ENCODE peak calls at places on chromosomes 12 and 14, in ten cellular contexts. C, U, L, R, Q, O, W, A, T and F are unnamed samples.

GRCh38 chr12:49959570-49960473 is 1.9 kb upstream of the AQP5 start:
- DNase-seq in C (no peak), U (no peak), L (peak; percentile 80), R (no peak), Q (no peak), O (peak; percentile 83), W (no peak), A (no peak), T (peak; percentile 83), F (no peak)

GRCh38 chr12:45729233-45730115 is at the start of gene ARID2:
- DNase-seq in C (peak; percentile 78), U (peak; percentile 74), L (no peak), R (peak; percentile 61), Q (peak; percentile 59), O (peak; percentile 60), W (peak; percentile 82), A (no peak), T (peak; percentile 70), F (no peak)

GRCh38 chr12:96210376-96211055 is 16.3 kb downstream of the ELK3 start:
- DNase-seq in C (no peak), U (no peak), L (no peak), R (no peak), Q (no peak), O (no peak), W (no peak), A (no peak), T (peak; percentile 36), F (no peak)

GRCh38 chr14:92951912-92952471 is 29.0 kb downstream of the CHGA start:
- DNase-seq in C (peak; percentile 79), U (peak; percentile 84), L (no peak), R (peak; percentile 68), Q (peak; percentile 60), O (peak; percentile 65), W (peak; percentile 41), A (peak; percentile 46), T (peak; percentile 71), F (peak; percentile 29)

GRCh38 chr14:22994762-22995275 is 12.5 kb upstream of the AJUBA start:
- DNase-seq in C (no peak), U (no peak), L (no peak), R (no peak), Q (peak; percentile 67), O (no peak), W (no peak), A (no peak), T (peak; percentile 66), F (no peak)

GRCh38 chr12:51976376-51977160 is 25.1 kb downstream of the ACVR1B start:
- DNase-seq in C (no peak), U (no peak), L (no peak), R (no peak), Q (peak; percentile 89), O (no peak), W (no peak), A (no peak), T (peak; percentile 97), F (no peak)

GRCh38 chr12:108129017-108129812 is at the start of gene WSCD2:
- DNase-seq in C (peak; percentile 63), U (peak; percentile 21), L (no peak), R (no peak), Q (no peak), O (peak; percentile 8), W (peak; percentile 42), A (no peak), T (peak; percentile 3), F (no peak)

GRCh38 chr12:41365653-41366131 is 177.6 kb downstream of the PDZRN4 start:
- DNase-seq in C (no peak), U (no peak), L (no peak), R (no peak), Q (no peak), O (no peak), W (no peak), A (no peak), T (no peak), F (no peak)

GRCh38 chr12:104490221-104490620 is 33.5 kb downstream of the CHST11 start:
- DNase-seq in C (no peak), U (no peak), L (no peak), R (no peak), Q (no peak), O (no peak), W (no peak), A (no peak), T (no peak), F (no peak)

GRCh38 chr14:90383731-90384542 is 12.9 kb upstream of the CALM1 start:
- DNase-seq in C (peak; percentile 72), U (peak; percentile 65), L (no peak), R (peak; percentile 44), Q (peak; percentile 45), O (peak; percentile 11), W (peak; percentile 35), A (no peak), T (peak; percentile 54), F (no peak)

GRCh38 chr14:101234588-101234937 is 326.7 kb upstream of the DIO3 start:
- DNase-seq in C (no peak), U (no peak), L (no peak), R (no peak), Q (no peak), O (no peak), W (no peak), A (no peak), T (no peak), F (no peak)
- H3K4me3 ChIP-seq in C (no peak overlapping the region), U (no peak overlapping the region), L (no peak overlapping the region), R (no peak overlapping the region), Q (no peak overlapping the region), O (no peak overlapping the region), W (no peak overlapping the region), A (no peak overlapping the region), T (no peak overlapping the region), F (no peak overlapping the region)

DNA sequence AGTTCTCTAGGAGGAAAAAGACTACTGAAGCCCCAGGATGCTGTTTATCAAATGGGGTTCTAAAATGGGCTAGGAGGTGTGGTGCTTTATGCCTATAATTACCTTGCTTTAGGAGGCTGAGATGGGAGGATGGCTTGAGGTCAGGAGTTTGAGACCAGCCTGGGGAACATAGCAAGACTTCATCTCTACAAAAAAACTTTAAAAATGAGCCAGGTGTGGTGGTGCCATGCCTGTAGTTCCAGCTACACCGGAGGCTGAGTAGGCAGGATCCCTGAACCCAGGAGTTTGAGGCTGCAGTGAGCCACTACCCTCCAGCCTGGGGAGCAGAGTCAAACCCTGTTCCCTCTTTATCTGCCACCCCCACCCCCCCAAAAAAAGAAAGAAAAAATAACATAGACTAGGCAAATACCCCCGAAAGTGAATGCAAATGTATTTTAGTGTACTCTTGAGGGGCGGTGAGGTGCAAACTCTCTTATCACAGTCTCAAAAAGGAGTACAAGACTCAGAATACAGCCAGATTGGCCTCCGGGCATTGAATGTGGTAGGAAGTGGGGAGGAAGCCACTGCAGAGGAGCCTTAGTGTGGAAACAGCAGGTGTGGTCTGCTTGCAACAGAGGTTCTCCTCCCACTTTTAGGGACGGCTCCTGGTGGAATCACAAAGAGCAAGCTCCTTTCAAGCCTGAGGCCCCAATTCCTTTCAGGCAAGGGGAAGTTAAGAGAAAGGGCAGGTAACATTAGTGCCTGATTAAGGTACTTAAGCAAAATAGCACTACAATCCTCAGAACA is 23.5 kb upstream of the SLC2A3 start:
- DNase-seq in C (no peak), U (peak; percentile 41), L (no peak), R (peak; percentile 39), Q (peak; percentile 16), O (peak; percentile 81), W (peak; percentile 77), A (no peak), T (peak; percentile 47), F (peak; percentile 64)
- H3K4me3 ChIP-seq in C (peak overlapping the region; percentile 64), U (no peak overlapping the region), L (no peak overlapping the region), R (peak overlapping the region; percentile 54), Q (no peak overlapping the region), O (peak overlapping the region; percentile 63), W (peak overlapping the region; percentile 65), A (no peak overlapping the region), T (no peak overlapping the region), F (peak overlapping the region; percentile 84)

GRCh38 chr14:36522347-36522971 is 2.4 kb upstream of the NKX2-1 start:
- DNase-seq in C (no peak), U (no peak), L (no peak), R (no peak), Q (no peak), O (no peak), W (no peak), A (no peak), T (no peak), F (no peak)

GRCh38 chr14:36522972-36523685 is 3.1 kb upstream of the NKX2-1 start:
- DNase-seq in C (no peak), U (no peak), L (no peak), R (no peak), Q (no peak), O (no peak), W (no peak), A (no peak), T (no peak), F (no peak)

GRCh38 chr14:36520601-36521525 is 831 bp upstream of the NKX2-1 start:
- DNase-seq in C (no peak), U (peak; percentile 30), L (peak; percentile 2), R (no peak), Q (peak; percentile 20), O (peak; percentile 52), W (no peak), A (no peak), T (peak; percentile 6), F (no peak)

GRCh38 chr14:36519431-36520321 is at the start of gene NKX2-1:
- DNase-seq in C (no peak), U (no peak), L (no peak), R (no peak), Q (no peak), O (no peak), W (no peak), A (no peak), T (no peak), F (no peak)

DNA sequence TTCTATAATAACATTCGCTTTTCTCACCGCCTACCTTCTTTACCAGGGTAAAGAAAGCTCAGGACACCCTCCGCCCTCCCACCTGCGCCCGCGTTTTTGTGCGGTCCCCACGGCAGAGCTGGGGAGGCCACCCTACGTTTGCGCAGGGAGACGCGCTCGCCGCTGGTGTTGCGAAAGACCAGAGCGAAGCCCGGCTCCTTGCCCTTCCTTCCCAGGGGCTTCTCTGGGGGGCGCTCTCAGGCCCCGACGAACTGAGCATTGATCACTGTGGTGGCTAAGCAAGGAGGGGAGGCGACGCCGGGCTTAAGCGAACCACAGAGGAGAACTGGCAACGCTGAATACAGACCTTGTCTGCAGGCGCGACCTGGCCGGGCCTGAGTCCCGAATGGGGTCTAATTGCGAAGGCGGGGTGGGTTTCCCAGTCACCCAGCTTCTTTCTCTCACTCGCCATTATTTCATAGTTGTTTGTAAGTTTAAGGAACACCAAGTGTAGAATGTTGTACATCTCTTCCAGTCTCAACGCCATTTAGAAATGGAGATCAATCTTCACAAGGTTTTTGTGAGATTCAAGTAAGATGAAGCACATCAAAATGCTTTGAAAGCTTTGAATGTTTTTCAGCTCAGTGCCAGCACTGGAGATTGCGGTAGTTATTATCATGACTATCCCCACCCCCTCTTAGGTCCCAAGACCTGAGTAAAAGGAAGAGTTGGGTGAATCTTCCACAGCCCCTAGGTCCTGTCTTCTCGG is 1.7 kb upstream of the NKX2-1 start:
- DNase-seq in C (no peak), U (no peak), L (no peak), R (no peak), Q (no peak), O (no peak), W (no peak), A (no peak), T (no peak), F (no peak)
- H3K4me3 ChIP-seq in C (no peak overlapping the region), U (no peak overlapping the region), L (no peak overlapping the region), R (no peak overlapping the region), Q (no peak overlapping the region), O (no peak overlapping the region), W (no peak overlapping the region), A (no peak overlapping the region), T (no peak overlapping the region), F (no peak overlapping the region)

DNA sequence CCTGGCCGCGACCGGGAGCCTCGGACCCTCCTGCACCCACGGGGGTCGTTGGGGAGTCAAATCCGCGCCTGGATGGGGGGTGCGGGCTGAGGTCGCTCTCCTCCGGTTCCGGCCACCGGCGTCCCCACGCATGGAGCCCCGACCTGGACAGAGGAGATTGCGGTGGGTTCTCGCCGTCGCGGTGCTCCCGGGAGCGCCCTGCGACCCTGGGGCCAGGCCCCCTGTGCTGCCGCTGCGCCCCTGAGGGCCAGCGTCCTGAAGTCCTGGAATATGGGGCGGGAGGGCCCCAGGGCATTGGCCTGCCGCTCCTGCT is 345 bp downstream of the ASPG start:
- DNase-seq in C (no peak), U (no peak), L (no peak), R (no peak), Q (no peak), O (no peak), W (no peak), A (no peak), T (no peak), F (no peak)
- H3K4me3 ChIP-seq in C (peak overlapping the region; percentile 39), U (no peak overlapping the region), L (no peak overlapping the region), R (no peak overlapping the region), Q (no peak overlapping the region), O (no peak overlapping the region), W (no peak overlapping the region), A (no peak overlapping the region), T (no peak overlapping the region), F (no peak overlapping the region)